ENCODE peak calls at places on chromosome 6, in seven cellular contexts. W, L, G, D, B, I and S are unnamed samples.
A peak's percentile ranks its signal among the peaks of the same experiment; 100 is the strongest.

GRCh38 chr6:98787401-98787800 is 47.0 kb upstream of the POU3F2 start:
- DNase-seq in I (peak; percentile 94), L (no peak), W (no peak), D (no peak), B (no peak), G (no peak), S (no peak)

GRCh38 chr6:166483556-166484250 is 101.0 kb upstream of the MPC1 start:
- DNase-seq in G (no peak), D (no peak), I (no peak), B (no peak), W (no peak), L (no peak), S (no peak)

GRCh38 chr6:135995160-135995898 is 143.8 kb downstream of the PDE7B start:
- DNase-seq in I (no peak), L (peak; percentile 75), W (no peak), G (peak; percentile 62), B (peak; percentile 63), D (peak; percentile 62), S (no peak)

GRCh38 chr6:166152660-166153059 is 15.0 kb downstream of the TBXT start:
- DNase-seq in L (no peak), G (no peak), D (no peak), B (no peak), W (no peak), I (no peak), S (no peak)

GRCh38 chr6:51857134-51857533 is 230.3 kb downstream of the PKHD1 start:
- DNase-seq in B (no peak), L (no peak), W (no peak), G (no peak), D (peak; percentile 93), I (no peak), S (no peak)

GRCh38 chr6:10769419-10769818 is 21.8 kb downstream of the TMEM14B start:
- DNase-seq in D (no peak), I (no peak), L (no peak), B (no peak), G (no peak), W (no peak), S (no peak)

GRCh38 chr6:55713411-55713810 is 134.4 kb upstream of the HMGCLL1 start:
- DNase-seq in G (peak; percentile 21), W (no peak), D (no peak), I (no peak), L (peak; percentile 13), B (peak; percentile 9), S (no peak)

GRCh38 chr6:132972971-132973370 is 158.6 kb downstream of the RPS12 start:
- DNase-seq in B (no peak), L (no peak), G (no peak), D (no peak), I (no peak), W (no peak), S (no peak)

GRCh38 chr6:45613678-45614077 is 235.9 kb upstream of the SUPT3H start:
- DNase-seq in B (peak; percentile 42), W (no peak), I (no peak), L (peak; percentile 83), D (no peak), G (no peak), S (no peak)

GRCh38 chr6:26071135-26071534 is 16.1 kb upstream of the HFE start:
- DNase-seq in D (no peak), L (peak; percentile 62), W (no peak), B (no peak), I (no peak), G (no peak), S (no peak)

GRCh38 chr6:149271348-149272340 is 45.9 kb upstream of the TAB2 start:
- DNase-seq in I (no peak), L (peak; percentile 84), D (no peak), W (peak; percentile 55), G (peak; percentile 13), B (no peak), S (no peak)

GRCh38 chr6:167485186-167485978 is 160.5 kb downstream of the TTLL2 start:
- DNase-seq in B (no peak), G (peak; percentile 28), D (peak; percentile 11), I (peak; percentile 26), W (no peak), L (peak; percentile 78), S (peak; percentile 1)

GRCh38 chr6:35080821-35081425 is 60.2 kb downstream of the TCP11 start:
- DNase-seq in W (no peak), I (no peak), B (no peak), L (no peak), D (no peak), G (no peak), S (no peak)

GRCh38 chr6:108526739-108527174 is 34.0 kb upstream of the FOXO3 start:
- DNase-seq in L (peak; percentile 69), G (peak; percentile 55), I (peak; percentile 15), W (no peak), B (peak; percentile 33), D (peak; percentile 58), S (peak; percentile 35)

GRCh38 chr6:105786890-105787655 is 299.1 kb upstream of the PRDM1 start:
- DNase-seq in G (no peak), D (no peak), B (no peak), I (no peak), L (no peak), W (no peak), S (no peak)

GRCh38 chr6:137646506-137646905 is 152.3 kb upstream of the OLIG3 start:
- DNase-seq in L (no peak), I (no peak), B (peak; percentile 18), G (no peak), W (no peak), D (no peak), S (no peak)

GRCh38 chr6:154653853-154654252 is 79.4 kb upstream of the SCAF8 start:
- DNase-seq in W (no peak), D (peak; percentile 48), G (peak; percentile 97), L (peak; percentile 86), B (peak; percentile 60), I (no peak), S (no peak)

GRCh38 chr6:43702522-43703440 is 15.2 kb upstream of the MRPS18A start:
- DNase-seq in I (peak; percentile 22), L (peak; percentile 97), B (peak; percentile 90), D (peak; percentile 93), W (no peak), G (peak; percentile 93), S (no peak)

GRCh38 chr6:88490865-88491264 is 324.7 kb upstream of the CNR1 start:
- DNase-seq in W (no peak), D (peak; percentile 9), I (no peak), L (peak; percentile 42), G (no peak), B (peak; percentile 84), S (no peak)

GRCh38 chr6:81933648-81934047 is 181.2 kb upstream of the TENT5A start:
- DNase-seq in I (no peak), B (no peak), L (no peak), D (peak; percentile 62), G (peak; percentile 80), W (no peak), S (no peak)

GRCh38 chr6:105892577-105893262 is 193.4 kb upstream of the PRDM1 start:
- DNase-seq in I (no peak), D (no peak), B (no peak), W (no peak), G (no peak), L (no peak), S (no peak)

GRCh38 chr6:109892451-109893435 is 85.4 kb upstream of the GPR6 start:
- DNase-seq in D (peak; percentile 92), L (no peak), G (peak; percentile 79), W (no peak), B (no peak), I (no peak), S (no peak)

GRCh38 chr6:111663692-111664564 is 58.2 kb upstream of the TRAF3IP2 start:
- DNase-seq in D (no peak), B (no peak), L (peak; percentile 89), G (peak; percentile 32), I (no peak), W (no peak), S (no peak)

GRCh38 chr6:75144396-75144795 is 61.5 kb downstream of the COL12A1 start:
- DNase-seq in D (no peak), I (no peak), L (no peak), G (peak; percentile 75), B (no peak), W (no peak), S (no peak)

GRCh38 chr6:100574836-100575235 is 110.1 kb upstream of the SIM1 start:
- DNase-seq in W (no peak), I (no peak), L (no peak), D (no peak), G (no peak), B (no peak), S (no peak)

GRCh38 chr6:4459981-4460380 is 316.2 kb upstream of the CDYL start:
- DNase-seq in D (no peak), W (no peak), I (no peak), G (no peak), L (no peak), B (no peak), S (no peak)

GRCh38 chr6:156686940-156687874 is 90.0 kb upstream of the ARID1B start:
- DNase-seq in W (peak; percentile 56), G (peak; percentile 90), L (peak; percentile 91), D (peak; percentile 73), I (peak; percentile 89), B (peak; percentile 67), S (peak; percentile 88)

GRCh38 chr6:36685926-36686667 is 7.6 kb downstream of the CDKN1A start:
- DNase-seq in G (no peak), B (no peak), W (no peak), L (no peak), D (no peak), I (no peak), S (no peak)

GRCh38 chr6:6622557-6622956 is 34.0 kb downstream of the LY86 start:
- DNase-seq in L (no peak), W (no peak), G (no peak), I (no peak), B (peak; percentile 0), D (no peak), S (peak; percentile 98)

GRCh38 chr6:74720923-74721322 is 484.9 kb downstream of the COL12A1 start:
- DNase-seq in I (no peak), W (no peak), B (no peak), L (no peak), G (no peak), D (peak; percentile 48), S (no peak)

GRCh38 chr6:55578537-55579363 is at the start of gene HMGCLL1:
- DNase-seq in I (no peak), D (peak; percentile 17), G (peak; percentile 28), W (no peak), L (peak; percentile 10), B (no peak), S (peak; percentile 45)

GRCh38 chr6:144585217-144585814 is 300.2 kb downstream of the UTRN start:
- DNase-seq in L (peak; percentile 62), W (no peak), I (peak; percentile 61), D (peak; percentile 61), B (peak; percentile 29), G (peak; percentile 41), S (peak; percentile 36)

GRCh38 chr6:4295789-4296165 is 160.4 kb upstream of the ECI2 start:
- DNase-seq in I (no peak), G (no peak), L (no peak), D (no peak), W (no peak), B (no peak), S (no peak)

GRCh38 chr6:33761922-33762629 is 15.4 kb upstream of the IP6K3 start:
- DNase-seq in D (peak; percentile 59), B (peak; percentile 37), L (peak; percentile 61), G (peak; percentile 59), I (peak; percentile 53), W (no peak), S (peak; percentile 55)

GRCh38 chr6:137001287-137001976 is 43.3 kb downstream of the IL20RA start:
- DNase-seq in W (no peak), B (no peak), D (peak; percentile 84), I (peak; percentile 18), G (peak; percentile 67), L (no peak), S (no peak)